ENCODE peak calls at places on chromosomes 16 and 17, in eight cellular contexts. One of them, this sample, is unnamed.

GRCh38 chr17:68570531-68570930 is 30.6 kb downstream of the FAM20A start:
- DNase-seq in lower leg skin: no peak
- DNase-seq in DND-41: no peak
- DNase-seq in hepatocyte: no peak
- DNase-seq in right atrium auricular region: no peak
- DNase-seq in fibroblast of the aortic adventitia: peak
- DNase-seq in bronchial epithelial cell: no peak
- DNase-seq in dorsolateral prefrontal cortex: no peak
- DNase-seq in this sample: no peak

GRCh38 chr16:22751104-22751667 is 62.8 kb upstream of the HS3ST2 start:
- DNase-seq in bronchial epithelial cell: no peak
- DNase-seq in hepatocyte: no peak
- DNase-seq in fibroblast of the aortic adventitia: no peak
- DNase-seq in right atrium auricular region: no peak
- DNase-seq in DND-41: no peak
- DNase-seq in lower leg skin: no peak
- DNase-seq in dorsolateral prefrontal cortex: no peak
- DNase-seq in this sample: no peak

GRCh38 chr16:84881702-84882521 is 62.1 kb downstream of the CRISPLD2 start:
- DNase-seq in dorsolateral prefrontal cortex: no peak
- DNase-seq in right atrium auricular region: no peak
- DNase-seq in fibroblast of the aortic adventitia: peak
- DNase-seq in hepatocyte: peak
- DNase-seq in bronchial epithelial cell: peak
- DNase-seq in lower leg skin: no peak
- DNase-seq in DND-41: no peak
- DNase-seq in this sample: no peak

GRCh38 chr17:66399441-66399840 is 97.0 kb downstream of the PRKCA start:
- DNase-seq in dorsolateral prefrontal cortex: no peak
- DNase-seq in bronchial epithelial cell: no peak
- DNase-seq in lower leg skin: no peak
- DNase-seq in hepatocyte: no peak
- DNase-seq in DND-41: no peak
- DNase-seq in fibroblast of the aortic adventitia: no peak
- DNase-seq in right atrium auricular region: no peak
- DNase-seq in this sample: no peak

GRCh38 chr17:80652751-80653330 is 108.2 kb downstream of the RPTOR start:
- DNase-seq in hepatocyte: no peak
- DNase-seq in right atrium auricular region: no peak
- DNase-seq in bronchial epithelial cell: no peak
- DNase-seq in DND-41: no peak
- DNase-seq in lower leg skin: no peak
- DNase-seq in dorsolateral prefrontal cortex: no peak
- DNase-seq in fibroblast of the aortic adventitia: no peak
- DNase-seq in this sample: no peak

GRCh38 chr16:86531193-86531550 is 20.8 kb downstream of the FOXF1 start:
- DNase-seq in dorsolateral prefrontal cortex: peak
- DNase-seq in fibroblast of the aortic adventitia: peak
- DNase-seq in lower leg skin: no peak
- DNase-seq in hepatocyte: no peak
- DNase-seq in right atrium auricular region: peak
- DNase-seq in DND-41: no peak
- DNase-seq in bronchial epithelial cell: no peak
- DNase-seq in this sample: no peak

GRCh38 chr16:74998481-74999207 is at the start of gene ZNRF1:
- DNase-seq in dorsolateral prefrontal cortex: peak
- DNase-seq in fibroblast of the aortic adventitia: peak
- DNase-seq in bronchial epithelial cell: peak
- DNase-seq in right atrium auricular region: peak
- DNase-seq in hepatocyte: peak
- DNase-seq in DND-41: peak
- DNase-seq in lower leg skin: peak
- DNase-seq in this sample: peak

GRCh38 chr16:7597677-7598076 is 265.0 kb downstream of the RBFOX1 start:
- DNase-seq in hepatocyte: no peak
- DNase-seq in right atrium auricular region: no peak
- DNase-seq in DND-41: no peak
- DNase-seq in fibroblast of the aortic adventitia: no peak
- DNase-seq in lower leg skin: no peak
- DNase-seq in bronchial epithelial cell: peak
- DNase-seq in dorsolateral prefrontal cortex: no peak
- DNase-seq in this sample: no peak

GRCh38 chr17:50532452-50533024 is at the start of gene EPN3:
- DNase-seq in DND-41: no peak
- DNase-seq in hepatocyte: peak
- DNase-seq in bronchial epithelial cell: peak
- DNase-seq in right atrium auricular region: no peak
- DNase-seq in dorsolateral prefrontal cortex: no peak
- DNase-seq in fibroblast of the aortic adventitia: no peak
- DNase-seq in lower leg skin: peak
- DNase-seq in this sample: peak

GRCh38 chr17:4710693-4711634 is 532 bp downstream of the ARRB2 start:
- DNase-seq in lower leg skin: peak
- DNase-seq in dorsolateral prefrontal cortex: no peak
- DNase-seq in DND-41: peak
- DNase-seq in fibroblast of the aortic adventitia: no peak
- DNase-seq in bronchial epithelial cell: no peak
- DNase-seq in hepatocyte: no peak
- DNase-seq in right atrium auricular region: no peak
- DNase-seq in this sample: no peak

GRCh38 chr17:8015957-8016631 is 13.7 kb downstream of the GUCY2D start:
- DNase-seq in bronchial epithelial cell: no peak
- DNase-seq in fibroblast of the aortic adventitia: no peak
- DNase-seq in dorsolateral prefrontal cortex: no peak
- DNase-seq in lower leg skin: peak
- DNase-seq in hepatocyte: peak
- DNase-seq in right atrium auricular region: no peak
- DNase-seq in DND-41: no peak
- DNase-seq in this sample: no peak

GRCh38 chr16:15492091-15492740 is 57.8 kb downstream of the BMERB1 start:
- DNase-seq in hepatocyte: no peak
- DNase-seq in right atrium auricular region: no peak
- DNase-seq in fibroblast of the aortic adventitia: no peak
- DNase-seq in dorsolateral prefrontal cortex: no peak
- DNase-seq in lower leg skin: peak
- DNase-seq in DND-41: no peak
- DNase-seq in bronchial epithelial cell: no peak
- DNase-seq in this sample: no peak

GRCh38 chr17:42270175-42270545 is 6.0 kb downstream of the STAT5B start:
- DNase-seq in hepatocyte: no peak
- DNase-seq in right atrium auricular region: no peak
- DNase-seq in DND-41: no peak
- DNase-seq in dorsolateral prefrontal cortex: no peak
- DNase-seq in bronchial epithelial cell: no peak
- DNase-seq in fibroblast of the aortic adventitia: no peak
- DNase-seq in lower leg skin: no peak
- DNase-seq in this sample: no peak

GRCh38 chr16:85521737-85522042 is 91.4 kb upstream of the GSE1 start:
- DNase-seq in dorsolateral prefrontal cortex: no peak
- DNase-seq in bronchial epithelial cell: no peak
- DNase-seq in fibroblast of the aortic adventitia: no peak
- DNase-seq in DND-41: no peak
- DNase-seq in hepatocyte: peak
- DNase-seq in right atrium auricular region: no peak
- DNase-seq in lower leg skin: no peak
- DNase-seq in this sample: no peak

GRCh38 chr16:14302399-14303181 is 231.5 kb downstream of the MRTFB start:
- DNase-seq in lower leg skin: peak
- DNase-seq in dorsolateral prefrontal cortex: peak
- DNase-seq in hepatocyte: peak
- DNase-seq in DND-41: peak
- DNase-seq in right atrium auricular region: no peak
- DNase-seq in bronchial epithelial cell: no peak
- DNase-seq in fibroblast of the aortic adventitia: no peak
- DNase-seq in this sample: no peak

GRCh38 chr16:29192329-29193247 is 207.7 kb downstream of the LAT start:
- DNase-seq in DND-41: peak
- DNase-seq in fibroblast of the aortic adventitia: no peak
- DNase-seq in bronchial epithelial cell: no peak
- DNase-seq in right atrium auricular region: peak
- DNase-seq in dorsolateral prefrontal cortex: peak
- DNase-seq in hepatocyte: no peak
- DNase-seq in lower leg skin: peak
- DNase-seq in this sample: no peak

GRCh38 chr17:1107083-1107776 is 72.6 kb downstream of the ABR start:
- DNase-seq in bronchial epithelial cell: no peak
- DNase-seq in dorsolateral prefrontal cortex: no peak
- DNase-seq in DND-41: no peak
- DNase-seq in right atrium auricular region: no peak
- DNase-seq in fibroblast of the aortic adventitia: no peak
- DNase-seq in hepatocyte: no peak
- DNase-seq in lower leg skin: no peak
- DNase-seq in this sample: no peak

GRCh38 chr17:18974407-18975149 is 22.6 kb downstream of the SLC5A10 start:
- DNase-seq in right atrium auricular region: no peak
- DNase-seq in lower leg skin: no peak
- DNase-seq in bronchial epithelial cell: peak
- DNase-seq in DND-41: no peak
- DNase-seq in dorsolateral prefrontal cortex: no peak
- DNase-seq in hepatocyte: no peak
- DNase-seq in fibroblast of the aortic adventitia: no peak
- DNase-seq in this sample: no peak

GRCh38 chr17:18967806-18968744 is 16.1 kb downstream of the SLC5A10 start:
- DNase-seq in fibroblast of the aortic adventitia: no peak
- DNase-seq in bronchial epithelial cell: peak
- DNase-seq in dorsolateral prefrontal cortex: no peak
- DNase-seq in lower leg skin: no peak
- DNase-seq in hepatocyte: peak
- DNase-seq in right atrium auricular region: no peak
- DNase-seq in DND-41: no peak
- DNase-seq in this sample: no peak

GRCh38 chr17:18971801-18972200 is 19.8 kb downstream of the SLC5A10 start:
- DNase-seq in bronchial epithelial cell: no peak
- DNase-seq in hepatocyte: no peak
- DNase-seq in lower leg skin: no peak
- DNase-seq in right atrium auricular region: no peak
- DNase-seq in dorsolateral prefrontal cortex: no peak
- DNase-seq in fibroblast of the aortic adventitia: no peak
- DNase-seq in DND-41: no peak
- DNase-seq in this sample: no peak

GRCh38 chr17:18968945-18969887 is 17.3 kb downstream of the SLC5A10 start:
- DNase-seq in lower leg skin: no peak
- DNase-seq in bronchial epithelial cell: peak
- DNase-seq in hepatocyte: peak
- DNase-seq in DND-41: no peak
- DNase-seq in dorsolateral prefrontal cortex: no peak
- DNase-seq in right atrium auricular region: no peak
- DNase-seq in fibroblast of the aortic adventitia: peak
- DNase-seq in this sample: peak

GRCh38 chr17:18970582-18971480 is 18.9 kb downstream of the SLC5A10 start:
- DNase-seq in bronchial epithelial cell: no peak
- DNase-seq in right atrium auricular region: no peak
- DNase-seq in fibroblast of the aortic adventitia: no peak
- DNase-seq in DND-41: no peak
- DNase-seq in hepatocyte: no peak
- DNase-seq in dorsolateral prefrontal cortex: no peak
- DNase-seq in lower leg skin: no peak
- DNase-seq in this sample: no peak
- TF ChIP-seq CTCF in bronchial epithelial cell: no peak
- TF ChIP-seq CTCF in right atrium auricular region: no peak
- TF ChIP-seq CTCF in fibroblast of the aortic adventitia: peak
- TF ChIP-seq CTCF in DND-41: peak
- TF ChIP-seq CTCF in hepatocyte: peak
- TF ChIP-seq CTCF in dorsolateral prefrontal cortex: no peak
- TF ChIP-seq CTCF in lower leg skin: no peak
- TF ChIP-seq CTCF in this sample: no peak

DNA sequence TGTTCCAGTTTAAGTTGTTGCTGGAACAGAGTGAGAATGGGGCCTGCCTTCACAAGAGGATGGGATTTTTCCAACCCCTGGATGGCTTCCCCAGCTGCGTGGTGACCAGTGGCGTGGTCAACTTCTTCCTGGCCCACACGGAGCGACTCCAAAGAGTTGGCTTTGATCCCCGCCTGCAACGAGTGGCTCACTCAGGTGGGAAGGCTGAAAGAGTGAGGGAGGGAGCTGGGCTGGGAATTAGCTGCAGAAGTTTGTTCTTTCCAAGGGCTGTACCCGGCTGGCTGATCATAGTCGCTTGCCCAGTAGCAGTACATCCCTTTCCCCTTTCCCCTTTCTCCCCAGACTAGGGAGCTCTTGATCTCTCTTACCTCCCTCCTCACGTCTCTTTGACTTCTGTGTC is 36.1 kb downstream of the B4GALNT2 start:
- DNase-seq in lower leg skin: no peak
- DNase-seq in hepatocyte: no peak
- DNase-seq in DND-41: no peak
- DNase-seq in right atrium auricular region: no peak
- DNase-seq in fibroblast of the aortic adventitia: no peak
- DNase-seq in bronchial epithelial cell: no peak
- DNase-seq in dorsolateral prefrontal cortex: no peak
- DNase-seq in this sample: no peak
- H3K4me3 ChIP-seq in lower leg skin: no peak
- H3K4me3 ChIP-seq in hepatocyte: no peak
- H3K4me3 ChIP-seq in DND-41: no peak
- H3K4me3 ChIP-seq in right atrium auricular region: no peak
- H3K4me3 ChIP-seq in fibroblast of the aortic adventitia: no peak
- H3K4me3 ChIP-seq in bronchial epithelial cell: no peak
- H3K4me3 ChIP-seq in dorsolateral prefrontal cortex: no peak
- H3K4me3 ChIP-seq in this sample: no peak

GRCh38 chr16:18804540-18804939 is 3.2 kb upstream of the ARL6IP1 start:
- DNase-seq in DND-41: no peak
- DNase-seq in lower leg skin: no peak
- DNase-seq in right atrium auricular region: no peak
- DNase-seq in fibroblast of the aortic adventitia: no peak
- DNase-seq in bronchial epithelial cell: no peak
- DNase-seq in dorsolateral prefrontal cortex: no peak
- DNase-seq in hepatocyte: no peak
- DNase-seq in this sample: no peak
- TF ChIP-seq CTCF in DND-41: no peak
- TF ChIP-seq CTCF in lower leg skin: no peak
- TF ChIP-seq CTCF in right atrium auricular region: no peak
- TF ChIP-seq CTCF in fibroblast of the aortic adventitia: no peak
- TF ChIP-seq CTCF in bronchial epithelial cell: no peak
- TF ChIP-seq CTCF in dorsolateral prefrontal cortex: no peak
- TF ChIP-seq CTCF in hepatocyte: no peak
- TF ChIP-seq CTCF in this sample: no peak

DNA sequence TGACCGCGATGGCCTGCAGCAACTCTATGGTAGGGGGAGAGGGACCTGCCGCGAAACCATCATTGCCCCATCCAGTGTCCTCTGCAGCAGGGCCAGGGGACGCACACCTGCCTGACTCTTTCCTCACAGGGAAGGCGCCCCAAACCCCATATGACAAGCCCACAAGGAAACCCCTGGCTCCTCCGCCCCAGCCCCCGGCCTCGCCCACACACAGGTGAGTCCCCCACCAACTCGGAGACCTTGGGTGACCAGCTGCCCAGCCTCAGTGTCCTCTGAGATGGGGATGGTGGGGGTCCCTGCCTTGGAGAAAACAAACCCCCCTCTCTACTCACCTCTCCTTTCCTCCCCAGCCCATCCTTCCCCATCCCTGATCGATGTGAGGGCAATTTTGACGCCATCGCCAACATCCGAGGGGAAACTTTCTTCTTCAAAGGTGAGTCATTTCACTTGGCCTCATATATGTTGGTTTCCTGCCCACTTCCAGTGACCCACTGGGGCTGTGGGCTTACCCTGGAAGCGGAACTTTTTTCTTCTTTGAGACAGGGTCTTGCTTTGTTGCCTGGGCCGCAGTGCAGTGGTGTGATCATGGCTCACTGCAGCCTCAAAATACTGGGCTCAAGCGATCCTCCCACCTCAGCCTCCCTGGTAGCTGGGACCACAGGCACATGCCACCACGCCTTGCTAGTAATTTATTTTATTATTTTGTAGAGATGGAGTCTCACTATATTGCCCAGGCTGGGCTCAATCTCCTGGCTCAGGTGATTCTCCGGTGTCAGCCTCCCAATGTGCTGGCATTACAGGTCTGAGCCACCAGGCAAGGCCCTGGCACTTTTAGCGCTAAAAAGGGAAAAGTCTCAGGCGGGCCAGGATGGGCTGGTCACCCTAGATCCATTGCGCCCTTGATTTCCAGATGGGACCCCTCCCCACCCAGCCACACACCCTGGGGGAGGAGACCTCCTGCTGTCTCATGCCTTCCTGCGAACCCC is 8.0 kb upstream of the IL32 start:
- DNase-seq in lower leg skin: no peak
- DNase-seq in DND-41: no peak
- DNase-seq in fibroblast of the aortic adventitia: no peak
- DNase-seq in dorsolateral prefrontal cortex: no peak
- DNase-seq in bronchial epithelial cell: no peak
- DNase-seq in hepatocyte: no peak
- DNase-seq in right atrium auricular region: no peak
- DNase-seq in this sample: no peak
- H3K4me3 ChIP-seq in lower leg skin: no peak
- H3K4me3 ChIP-seq in DND-41: no peak
- H3K4me3 ChIP-seq in fibroblast of the aortic adventitia: peak
- H3K4me3 ChIP-seq in dorsolateral prefrontal cortex: peak
- H3K4me3 ChIP-seq in bronchial epithelial cell: peak
- H3K4me3 ChIP-seq in hepatocyte: no peak
- H3K4me3 ChIP-seq in right atrium auricular region: peak
- H3K4me3 ChIP-seq in this sample: no peak